ENCODE peak calls at places on chromosomes 16 and 17, in four cellular contexts. K is D721Med, X is left ventricle myocardium superior, E is retina. G is an unnamed sample.

GRCh38 chr17:52157161-52157560 is 1.4 kb downstream of the CA10 start:
- DNase-seq in K (no peak), X (no peak), E (no peak), G (no peak)

GRCh38 chr16:69131749-69132423 is 502 bp downstream of the CHTF8 start:
- DNase-seq in X (peak), K (peak), E (peak), G (peak)

GRCh38 chr16:69520800-69521602 is 44.8 kb upstream of the NFAT5 start:
- DNase-seq in X (no peak), E (no peak), K (no peak), G (no peak)

GRCh38 chr16:31403590-31404352 is 10.6 kb downstream of the ITGAD start:
- DNase-seq in K (no peak), E (no peak), X (no peak), G (no peak)

GRCh38 chr17:2830678-2831077 is 34.4 kb downstream of the RAP1GAP2 start:
- DNase-seq in K (no peak), E (no peak), X (no peak), G (no peak)

GRCh38 chr16:54493076-54493475 is 206.5 kb upstream of the IRX3 start:
- DNase-seq in K (no peak), E (no peak), X (no peak), G (no peak)

GRCh38 chr16:5228369-5228768 is 130.8 kb upstream of the EEF2KMT start:
- DNase-seq in K (no peak), X (no peak), E (no peak), G (no peak)

GRCh38 chr16:22848451-22848850 is 34.5 kb downstream of the HS3ST2 start:
- DNase-seq in E (no peak), X (no peak), K (no peak), G (no peak)

G was measured in right lobe of liver.